ENCODE peak calls at places on chromosome 11, in six cellular contexts. P, B, R, F, H and A are unnamed samples.

GRCh38 chr11:129785383-129786111 is 30.1 kb upstream of the TMEM45B start:
- DNase-seq in B (no peak), F (peak), R (no peak), H (no peak), P (no peak), A (peak)

GRCh38 chr11:15216678-15217077 is 102.0 kb downstream of the INSC start:
- DNase-seq in H (no peak), F (no peak), P (no peak), B (no peak), R (no peak), A (no peak)

GRCh38 chr11:59174664-59175033 is 2.7 kb downstream of the DTX4 start:
- DNase-seq in F (no peak), H (no peak), B (no peak), R (no peak), P (no peak), A (no peak)

GRCh38 chr11:69644071-69644961 is 3.4 kb downstream of the CCND1 start:
- DNase-seq in F (peak), B (no peak), R (no peak), P (no peak), H (no peak), A (no peak)

GRCh38 chr11:28086569-28086968 is 21.4 kb downstream of the KIF18A start:
- DNase-seq in F (peak), H (no peak), B (no peak), P (no peak), R (no peak), A (no peak)

GRCh38 chr11:56333156-56333555 is 12.7 kb upstream of the OR8K1 start:
- DNase-seq in R (no peak), P (no peak), F (no peak), B (no peak), H (no peak), A (no peak)

GRCh38 chr11:85682330-85683305 is 3.4 kb downstream of the CCDC89 start:
- DNase-seq in H (peak), B (peak), F (peak), R (no peak), P (peak), A (peak)

GRCh38 chr11:74325649-74326645 is 14.5 kb upstream of the P4HA3 start:
- DNase-seq in B (no peak), H (peak), P (no peak), F (peak), R (no peak), A (peak)

GRCh38 chr11:10322830-10323792 is 18.2 kb downstream of the ADM start:
- DNase-seq in P (no peak), B (no peak), R (peak), H (no peak), F (peak), A (peak)

GRCh38 chr11:87290304-87290922 is 252.7 kb downstream of the TMEM135 start:
- DNase-seq in F (peak), B (no peak), R (no peak), H (no peak), P (no peak), A (peak)

GRCh38 chr11:13834463-13834862 is 128.1 kb upstream of the SPON1 start:
- DNase-seq in B (no peak), H (no peak), F (no peak), P (no peak), R (no peak), A (no peak)

GRCh38 chr11:112316971-112317370 is 56.3 kb upstream of the PLET1 start:
- DNase-seq in P (no peak), B (no peak), H (no peak), F (no peak), R (no peak), A (no peak)

GRCh38 chr11:11978792-11979486 is 29.5 kb downstream of the DKK3 start:
- DNase-seq in H (no peak), F (peak), R (no peak), P (no peak), B (no peak), A (peak)

GRCh38 chr11:61281581-61282250 is 13.4 kb downstream of the VWCE start:
- DNase-seq in F (no peak), P (no peak), B (no peak), R (no peak), H (no peak), A (peak)

GRCh38 chr11:117841582-117842031 is 17.1 kb upstream of the FXYD2 start:
- DNase-seq in R (no peak), F (no peak), H (no peak), P (no peak), B (no peak), A (no peak)